ENCODE peak calls at places on chromosomes 6 and 20, in nine cellular contexts. T is mesendoderm, Z is neuronal stem cell, R is PC-3, S is HepG2, M is fibroblast of lung, C is GM23248, O is astrocyte, D is mammary epithelial cell. V is an unnamed sample.

GRCh38 chr20:58228484-58229197 is at the start of gene ANKRD60:
- DNase-seq in D (no peak), C (peak), M (peak), R (no peak), T (peak), S (no peak), O (peak), Z (peak), V (no peak)

GRCh38 chr20:62523473-62524203 is 47.8 kb upstream of the GATA5 start:
- DNase-seq in C (peak), S (peak), M (no peak), R (peak), D (no peak), Z (no peak), T (peak), O (no peak), V (no peak)

GRCh38 chr6:68343901-68344300 is 291.2 kb upstream of the ADGRB3 start:
- DNase-seq in C (peak), O (peak), T (peak), M (peak), S (peak), D (peak), Z (peak), R (peak), V (peak)

GRCh38 chr6:94510877-94511276 is 1066.5 kb upstream of the MANEA start:
- DNase-seq in O (no peak), M (no peak), D (no peak), Z (no peak), R (no peak), T (no peak), S (no peak), C (no peak), V (no peak)

GRCh38 chr6:28462401-28462800 is 19.1 kb upstream of the ZSCAN23 start:
- DNase-seq in T (no peak), O (no peak), D (peak), C (no peak), Z (no peak), R (no peak), S (no peak), M (no peak), V (no peak)

GRCh38 chr6:109263873-109264700 is 118.2 kb downstream of the CD164 start:
- DNase-seq in M (no peak), T (no peak), D (no peak), R (no peak), Z (no peak), O (no peak), S (no peak), C (no peak), V (no peak)

GRCh38 chr6:138036111-138036510 is 71.1 kb downstream of the PERP start:
- DNase-seq in M (no peak), S (no peak), T (peak), C (no peak), O (no peak), R (peak), Z (no peak), D (peak), V (no peak)

GRCh38 chr6:139839506-139840156 is 465.2 kb upstream of the CITED2 start:
- DNase-seq in Z (no peak), D (no peak), O (no peak), M (no peak), C (peak), T (no peak), R (no peak), S (no peak), V (no peak)

GRCh38 chr6:52829046-52829817 is 11.4 kb downstream of the GSTA5 start:
- DNase-seq in O (no peak), M (no peak), C (no peak), R (no peak), D (no peak), Z (no peak), S (no peak), T (no peak), V (no peak)

GRCh38 chr6:52881996-52882841 is 27.3 kb downstream of the GSTA3 start:
- DNase-seq in R (peak), S (peak), Z (peak), T (peak), O (peak), M (peak), C (peak), D (peak), V (peak)

GRCh38 chr6:166106076-166106686 is 61.5 kb downstream of the TBXT start:
- DNase-seq in S (peak), C (peak), Z (peak), T (peak), D (peak), O (peak), M (peak), R (peak), V (peak)

GRCh38 chr6:149963212-149963461 is 606 bp upstream of the ULBP1 start:
- DNase-seq in R (peak), C (peak), M (peak), Z (no peak), D (no peak), O (peak), T (peak), S (no peak), V (no peak)

DNA sequence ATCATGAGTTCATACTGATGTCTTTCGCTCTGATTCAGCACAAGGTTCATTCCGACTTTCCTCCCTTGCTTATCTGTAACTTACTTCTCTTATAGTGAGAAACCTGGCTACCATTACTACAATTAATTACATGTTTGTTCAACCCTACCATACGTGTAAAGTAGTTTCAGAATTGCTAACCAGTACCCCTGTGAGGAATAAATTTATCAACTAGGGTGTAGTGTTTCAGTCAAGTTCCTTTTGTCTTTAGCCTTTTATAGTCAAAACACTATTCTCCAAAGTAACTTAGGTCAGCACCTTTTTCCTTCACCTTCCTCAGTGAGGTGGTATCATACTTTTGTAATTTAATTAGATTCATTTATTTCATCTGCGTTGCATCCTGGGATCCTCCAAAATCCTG is 64.9 kb downstream of the MAP3K4 start:
- DNase-seq in M (no peak), S (no peak), Z (no peak), R (no peak), C (no peak), D (no peak), O (no peak), T (no peak), V (no peak)
- H3K27ac ChIP-seq in M (no peak), S (no peak), Z (no peak), R (no peak), C (no peak), D (no peak), O (no peak), T (no peak), V (no peak)

DNA sequence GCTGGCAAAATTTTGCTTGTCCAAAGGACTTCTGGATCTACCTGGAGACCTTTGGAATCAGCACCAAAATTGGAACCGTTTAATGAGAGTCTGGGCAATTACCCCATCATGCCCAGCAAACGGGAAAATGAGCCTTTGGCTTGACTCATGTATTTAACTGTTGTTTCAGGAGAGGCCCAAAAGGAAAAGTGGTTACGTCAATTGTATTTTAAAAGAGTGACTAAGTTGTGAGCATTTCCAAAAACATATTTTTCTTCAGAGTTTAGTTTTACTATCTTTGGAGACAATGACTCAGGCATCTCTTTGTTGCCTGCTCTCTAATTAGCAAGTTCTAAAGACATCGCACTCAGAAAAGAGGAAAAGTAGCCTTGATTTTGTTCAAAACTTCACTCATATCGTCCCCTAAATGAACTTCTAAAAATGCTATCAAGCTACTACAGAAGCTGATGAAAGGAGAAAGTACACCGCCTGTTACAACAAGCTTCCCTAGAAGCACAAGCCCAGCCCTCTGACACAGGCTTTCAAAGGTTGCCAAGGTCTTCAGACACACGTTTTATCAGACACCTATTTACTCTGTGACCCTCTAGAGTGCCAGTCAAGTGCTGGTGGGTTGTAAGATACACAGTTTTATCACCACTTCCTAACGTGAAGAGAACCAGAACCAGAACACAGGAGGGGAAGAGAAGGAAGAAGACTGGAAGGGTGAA is 146.2 kb downstream of the TBX18 start:
- DNase-seq in O (peak), D (peak), C (peak), R (peak), Z (no peak), M (peak), S (no peak), T (peak), V (no peak)
- H3K9ac ChIP-seq in O (peak), D (no peak), C (peak), R (peak), Z (no peak), M (peak), S (no peak), T (no peak), V (no peak)

GRCh38 chr6:90656325-90656724 is 69.5 kb upstream of the MAP3K7 start:
- DNase-seq in C (no peak), R (no peak), S (no peak), M (no peak), Z (no peak), O (no peak), T (no peak), D (no peak), V (no peak)

GRCh38 chr6:90654806-90655205 is 67.9 kb upstream of the MAP3K7 start:
- DNase-seq in R (no peak), Z (no peak), C (no peak), M (no peak), O (no peak), S (no peak), T (no peak), D (no peak), V (no peak)

GRCh38 chr6:90660971-90661370 is 74.1 kb upstream of the MAP3K7 start:
- DNase-seq in C (no peak), Z (no peak), T (no peak), R (no peak), O (no peak), S (no peak), D (no peak), M (no peak), V (no peak)

GRCh38 chr6:90654166-90654565 is 67.3 kb upstream of the MAP3K7 start:
- DNase-seq in R (no peak), S (no peak), O (no peak), C (no peak), Z (no peak), D (no peak), T (no peak), M (no peak), V (no peak)

GRCh38 chr6:90658497-90658896 is 71.6 kb upstream of the MAP3K7 start:
- DNase-seq in S (no peak), C (no peak), Z (no peak), R (no peak), O (no peak), D (no peak), M (no peak), T (no peak), V (no peak)
- H3K27ac ChIP-seq in S (no peak), C (no peak), Z (no peak), R (no peak), O (no peak), D (no peak), M (no peak), T (no peak), V (no peak)

DNA sequence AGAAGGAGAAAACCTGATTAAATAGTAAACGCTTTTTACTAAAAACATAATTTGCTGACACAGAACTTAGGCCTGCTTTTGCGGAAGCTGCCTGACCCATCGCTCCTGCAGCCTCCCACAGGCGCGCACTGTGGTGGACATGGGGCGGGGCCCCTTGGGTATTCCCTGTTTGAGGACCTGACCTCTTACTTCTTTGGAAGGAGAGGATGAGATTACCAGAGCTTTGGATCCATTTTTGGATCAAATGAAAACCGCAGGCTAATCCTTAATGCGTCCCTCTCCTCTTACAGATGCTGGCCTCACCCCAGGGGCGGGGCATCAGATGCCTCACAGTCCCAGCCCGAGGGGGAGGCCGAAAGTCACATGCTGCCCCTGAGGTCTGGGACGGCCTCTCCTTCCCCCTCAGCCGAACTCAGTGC is 151.0 kb downstream of the SCML4 start:
- DNase-seq in S (no peak), R (no peak), C (no peak), O (no peak), D (no peak), Z (no peak), M (no peak), T (no peak), V (no peak)
- H3K9ac ChIP-seq in S (no peak), R (no peak), C (no peak), O (no peak), D (no peak), Z (no peak), M (no peak), T (no peak), V (no peak)

GRCh38 chr6:159038914-159039884 is 5.6 kb downstream of the TAGAP start:
- DNase-seq in O (peak), R (peak), S (no peak), Z (no peak), T (no peak), M (peak), D (peak), C (peak), V (no peak)
- H3K27ac ChIP-seq in O (no peak), R (peak), S (no peak), Z (no peak), T (no peak), M (no peak), D (peak), C (peak), V (no peak)

GRCh38 chr6:41559655-41560439 is 13.7 kb downstream of the FOXP4 start:
- DNase-seq in S (no peak), Z (no peak), T (no peak), O (no peak), R (no peak), D (no peak), C (no peak), M (no peak), V (no peak)
- H3K9ac ChIP-seq in S (no peak), Z (no peak), T (peak), O (no peak), R (no peak), D (no peak), C (peak), M (no peak), V (no peak)

GRCh38 chr6:41823178-41823577 is 35.7 kb downstream of the TOMM6 start:
- DNase-seq in Z (no peak), T (no peak), R (no peak), O (no peak), D (no peak), M (no peak), C (no peak), S (no peak), V (no peak)

GRCh38 chr6:41826343-41827043 is 39.0 kb downstream of the TOMM6 start:
- DNase-seq in D (no peak), Z (no peak), M (no peak), T (no peak), O (no peak), R (no peak), S (no peak), C (no peak), V (no peak)

GRCh38 chr6:41824571-41825569 is 37.4 kb downstream of the TOMM6 start:
- DNase-seq in D (no peak), M (peak), R (peak), T (no peak), Z (no peak), O (peak), S (no peak), C (no peak), V (no peak)
- H3K27ac ChIP-seq in D (no peak), M (no peak), R (peak), T (no peak), Z (no peak), O (no peak), S (no peak), C (no peak), V (no peak)

GRCh38 chr6:158379336-158379735 is 67.1 kb downstream of the TULP4 start:
- DNase-seq in O (no peak), C (no peak), R (no peak), S (no peak), D (peak), M (no peak), T (no peak), Z (no peak), V (no peak)
- H3K9ac ChIP-seq in O (no peak), C (no peak), R (no peak), S (no peak), D (no peak), M (no peak), T (no peak), Z (no peak), V (no peak)

DNA sequence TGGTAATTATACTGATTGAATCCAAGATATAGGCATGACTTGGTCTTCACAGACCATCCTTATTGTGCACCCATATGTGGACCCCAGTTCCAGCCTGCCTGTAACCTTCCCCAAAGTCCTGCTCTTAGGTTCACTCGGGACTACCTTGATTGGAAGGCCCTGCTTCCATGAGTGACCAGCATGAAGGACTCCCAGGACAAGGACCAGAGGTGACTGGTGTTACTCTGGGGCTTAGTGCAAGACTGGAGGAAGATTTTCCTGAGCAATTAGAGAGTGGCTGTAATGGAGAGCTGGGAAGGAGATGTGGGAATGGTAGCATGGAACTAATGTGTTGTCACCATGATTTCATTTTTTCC is 15.1 kb downstream of the BRD2 start:
- DNase-seq in C (no peak), S (no peak), D (no peak), M (no peak), Z (no peak), R (no peak), T (no peak), O (no peak), V (no peak)
- H3K27ac ChIP-seq in C (peak), S (no peak), D (no peak), M (no peak), Z (no peak), R (no peak), T (no peak), O (no peak), V (peak)